ENCODE peak calls at places on chromosome 18, in five cellular contexts. U is astrocyte of the spinal cord, I is heart left ventricle, R is HAP-1, W is thoracic aorta. V is an unnamed sample.

GRCh38 chr18:46706968-46707367 is 49.9 kb downstream of the ST8SIA5 start:
- DNase-seq in I (no peak), R (no peak), W (no peak), U (peak), V (no peak)

GRCh38 chr18:21747764-21748693 is 7.4 kb downstream of the MIB1 start:
- DNase-seq in I (no peak), W (no peak), R (no peak), U (no peak), V (no peak)

GRCh38 chr18:59437851-59438250 is 78.8 kb upstream of the LMAN1 start:
- DNase-seq in W (no peak), I (no peak), R (no peak), U (no peak), V (no peak)

GRCh38 chr18:23135679-23136325 is 517 bp downstream of the CABLES1 start:
- DNase-seq in I (no peak), U (no peak), W (no peak), R (no peak), V (peak)

GRCh38 chr18:9094307-9095226 is 7.9 kb upstream of the NDUFV2 start:
- DNase-seq in R (no peak), I (no peak), W (no peak), U (peak), V (no peak)

GRCh38 chr18:30081122-30081521 is 961.4 kb downstream of the DSC3 start:
- DNase-seq in R (no peak), U (no peak), W (no peak), I (no peak), V (no peak)

GRCh38 chr18:49161627-49162026 is 210.9 kb upstream of the SMAD7 start:
- DNase-seq in I (no peak), W (no peak), U (peak), R (no peak), V (no peak)

GRCh38 chr18:67845035-67845434 is 328.5 kb upstream of the DSEL start:
- DNase-seq in W (no peak), R (no peak), U (no peak), I (no peak), V (no peak)

GRCh38 chr18:21112140-21112473 is 494 bp upstream of the ROCK1 start:
- DNase-seq in I (no peak), R (no peak), U (no peak), W (no peak), V (no peak)

GRCh38 chr18:65620076-65620696 is 130.6 kb upstream of the CDH7 start:
- DNase-seq in R (no peak), W (no peak), U (no peak), I (no peak), V (peak)

GRCh38 chr18:48475635-48476549 is 62.9 kb upstream of the CTIF start:
- DNase-seq in R (peak), I (no peak), W (no peak), U (peak), V (peak)

GRCh38 chr18:46411862-46412690 is 244.9 kb downstream of the LOXHD1 start:
- DNase-seq in W (no peak), R (no peak), U (peak), I (peak), V (peak)

GRCh38 chr18:46253498-46253897 is 149.3 kb downstream of the HAUS1 start:
- DNase-seq in W (no peak), I (no peak), U (peak), R (no peak), V (peak)

GRCh38 chr18:79203017-79203605 is 133.9 kb downstream of the ATP9B start:
- DNase-seq in U (peak), R (no peak), I (no peak), W (no peak), V (no peak)

GRCh38 chr18:32378705-32379104 is 92.0 kb downstream of the GAREM1 start:
- DNase-seq in R (no peak), U (peak), I (peak), W (no peak), V (no peak)

GRCh38 chr18:37179384-37179783 is 350.5 kb downstream of the KIAA1328 start:
- DNase-seq in W (no peak), I (no peak), R (no peak), U (no peak), V (no peak)

GRCh38 chr18:57832730-57833129 is 29.6 kb upstream of the ATP8B1 start:
- DNase-seq in U (no peak), R (no peak), I (no peak), W (no peak), V (no peak)

GRCh38 chr18:3248062-3248669 is 565 bp downstream of the MYL12A start:
- DNase-seq in R (no peak), I (peak), W (no peak), U (peak), V (peak)

GRCh38 chr18:75261430-75262223 is 51.0 kb downstream of the TSHZ1 start:
- DNase-seq in W (no peak), I (no peak), R (no peak), U (no peak), V (no peak)

GRCh38 chr18:53886066-53886465 is 338.4 kb downstream of the MBD2 start:
- DNase-seq in R (no peak), U (no peak), W (no peak), I (no peak), V (no peak)

GRCh38 chr18:44826418-44827259 is 146.0 kb downstream of the SETBP1 start:
- DNase-seq in W (peak), I (peak), U (peak), R (peak), V (peak)

GRCh38 chr18:11947214-11948119 is 33.8 kb upstream of the IMPA2 start:
- DNase-seq in I (peak), R (peak), W (peak), U (peak), V (peak)
- H3K4me3 ChIP-seq in I (peak), R (peak), W (peak), U (peak), V (peak)

GRCh38 chr18:35095983-35096676 is 54.9 kb downstream of the MAPRE2 start:
- DNase-seq in I (no peak), W (no peak), R (no peak), U (peak), V (no peak)
- H3K4me3 ChIP-seq in I (no peak), W (no peak), R (no peak), U (no peak), V (no peak)

GRCh38 chr18:55318864-55319516 is 269.0 kb downstream of the TCF4 start:
- DNase-seq in W (no peak), R (no peak), I (no peak), U (peak), V (no peak)

GRCh38 chr18:55319517-55319905 is 268.5 kb downstream of the TCF4 start:
- DNase-seq in I (no peak), U (peak), W (no peak), R (no peak), V (no peak)

GRCh38 chr18:55316615-55317184 is 271.3 kb downstream of the TCF4 start:
- DNase-seq in U (no peak), I (no peak), R (no peak), W (no peak), V (no peak)

GRCh38 chr18:55317832-55318231 is 270.2 kb downstream of the TCF4 start:
- DNase-seq in I (no peak), R (no peak), W (no peak), U (peak), V (no peak)

DNA sequence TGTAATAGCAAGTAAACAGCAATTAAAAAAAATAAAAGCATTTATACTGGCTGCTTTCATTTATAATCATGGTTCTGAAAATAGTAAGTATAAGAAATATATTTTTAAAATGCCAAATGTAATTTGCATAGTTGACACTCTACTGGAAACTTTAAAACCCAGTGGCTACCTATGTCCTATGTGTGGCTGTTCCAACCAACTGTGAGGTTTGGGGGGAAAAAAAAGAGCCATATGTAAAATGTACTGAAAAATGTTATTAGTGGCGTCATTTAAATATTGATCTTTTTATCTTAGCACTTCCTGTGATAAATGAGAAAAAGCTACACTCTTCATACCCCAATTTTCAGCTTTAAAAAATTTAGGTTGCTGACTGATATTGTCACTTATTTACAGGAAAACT is 270.7 kb downstream of the TCF4 start:
- DNase-seq in W (no peak), R (no peak), I (no peak), U (no peak), V (no peak)
- H3K4me3 ChIP-seq in W (no peak), R (no peak), I (peak), U (no peak), V (peak)

DNA sequence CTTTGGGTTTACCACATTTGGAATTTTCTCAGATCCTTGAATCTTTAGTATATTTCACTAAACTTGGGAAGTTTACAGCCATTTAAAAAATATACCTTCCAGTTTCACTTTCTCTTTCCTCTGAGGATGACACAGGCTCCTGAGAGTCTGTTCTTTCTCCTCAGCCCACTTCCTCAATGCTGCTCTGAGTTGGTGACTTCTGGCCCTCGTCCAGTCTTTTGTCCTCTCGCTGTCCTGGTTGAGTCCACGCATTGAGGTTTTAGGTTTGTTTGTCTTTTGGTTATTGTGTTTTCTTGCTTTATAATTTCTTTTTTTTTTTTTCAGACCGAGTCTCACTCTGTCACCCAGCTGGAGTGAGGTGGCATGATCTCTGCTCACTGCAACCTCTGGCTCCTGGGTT is 40.7 kb upstream of the GALR1 start:
- DNase-seq in U (peak), I (peak), W (no peak), R (no peak), V (no peak)
- H3K4me3 ChIP-seq in U (no peak), I (peak), W (peak), R (no peak), V (peak)

GRCh38 chr18:40157120-40157519 is 1797.9 kb upstream of the PIK3C3 start:
- DNase-seq in I (no peak), U (no peak), W (no peak), R (no peak), V (no peak)

DNA sequence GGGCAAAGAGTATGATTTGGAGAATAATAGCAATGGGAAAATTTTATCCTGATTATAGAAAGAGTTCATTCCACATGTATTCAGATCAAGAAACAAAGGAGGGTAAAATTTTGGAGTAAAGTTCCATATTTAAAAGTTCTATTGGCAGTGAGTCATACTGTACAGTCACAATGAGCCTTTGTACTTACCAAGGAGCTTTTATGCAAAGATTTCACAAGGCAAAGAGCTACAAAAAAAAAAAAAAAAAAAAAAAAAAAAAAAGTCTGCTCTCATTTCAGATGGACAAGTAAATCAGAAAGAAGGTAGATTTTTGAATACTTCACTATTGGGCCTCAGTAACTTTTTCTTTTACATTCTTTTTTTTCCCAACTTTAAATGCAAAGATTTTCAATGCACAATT is 1802.2 kb upstream of the PIK3C3 start:
- DNase-seq in W (no peak), I (no peak), R (peak), U (peak), V (no peak)
- H3K4me3 ChIP-seq in W (no peak), I (no peak), R (no peak), U (no peak), V (no peak)

GRCh38 chr18:13216732-13217465 is 1.7 kb upstream of the LDLRAD4 start:
- DNase-seq in U (no peak), W (no peak), I (peak), R (no peak), V (peak)

GRCh38 chr18:13217466-13217961 is 1.0 kb upstream of the LDLRAD4 start:
- DNase-seq in R (no peak), W (no peak), I (peak), U (peak), V (peak)

GRCh38 chr18:13218376-13219011 is at the start of gene LDLRAD4:
- DNase-seq in R (no peak), I (peak), W (no peak), U (no peak), V (peak)

GRCh38 chr18:13217971-13218375 is 587 bp upstream of the LDLRAD4 start:
- DNase-seq in R (no peak), I (peak), U (no peak), W (no peak), V (no peak)

DNA sequence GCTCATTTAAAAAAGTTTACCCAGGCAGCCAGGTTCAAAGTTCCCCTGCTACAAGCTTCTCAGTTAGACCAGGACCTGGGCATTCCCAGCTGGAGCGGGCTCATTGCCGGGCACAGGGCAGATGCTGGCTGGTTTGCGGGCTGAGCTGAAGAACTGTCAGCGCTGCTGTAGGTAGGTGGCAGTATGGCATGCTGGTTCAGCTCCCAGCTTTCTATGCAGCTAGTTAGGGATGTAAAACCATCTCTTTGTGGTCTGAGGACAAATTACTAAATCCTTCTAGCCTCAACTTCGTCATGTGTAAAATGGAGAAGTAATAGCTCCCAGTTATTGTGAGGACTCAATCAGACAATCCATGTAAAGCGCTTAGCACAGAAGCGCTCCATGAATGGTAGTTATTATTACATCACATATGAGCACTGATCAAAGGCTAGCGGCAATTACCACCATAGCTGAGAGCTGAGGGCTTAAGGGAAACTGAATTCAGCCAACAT is 2.4 kb upstream of the LDLRAD4 start:
- DNase-seq in U (peak), R (peak), I (peak), W (no peak), V (peak)
- H3K4me3 ChIP-seq in U (no peak), R (no peak), I (no peak), W (peak), V (peak)